ENCODE peak calls at places on chromosomes 11 and 22, in four cellular contexts. J is GM23338, Q is sigmoid colon, P is AG10803. G is an unnamed sample.

GRCh38 chr11:57772562-57772961 is 11.0 kb downstream of the CTNND1 start:
- DNase-seq in P (no peak), Q (no peak), J (no peak), G (peak)

GRCh38 chr11:19962795-19963163 is 197.5 kb downstream of the DBX1 start:
- DNase-seq in P (peak), Q (no peak), J (no peak), G (peak)

GRCh38 chr22:45482169-45482568 is 20.5 kb upstream of the FBLN1 start:
- DNase-seq in J (no peak), P (no peak), Q (no peak), G (no peak)

GRCh38 chr11:68892576-68892975 is 11.1 kb downstream of the MRPL21 start:
- DNase-seq in J (no peak), P (no peak), Q (no peak), G (no peak)

GRCh38 chr22:44734278-44734677 is 18.1 kb upstream of the ARHGAP8 start:
- DNase-seq in Q (no peak), P (no peak), J (no peak), G (no peak)

GRCh38 chr11:79092791-79093313 is 348.0 kb downstream of the TENM4 start:
- DNase-seq in P (peak), J (no peak), Q (peak), G (peak)

GRCh38 chr22:30314918-30315317 is 11.8 kb downstream of the TBC1D10A start:
- DNase-seq in J (no peak), Q (no peak), P (no peak), G (no peak)

GRCh38 chr11:80841716-80842115 is 1400.9 kb upstream of the TENM4 start:
- DNase-seq in Q (no peak), P (no peak), J (no peak), G (no peak)

GRCh38 chr11:78202733-78203167 is 14.0 kb downstream of the USP35 start:
- DNase-seq in P (no peak), Q (peak), J (no peak), G (no peak)

GRCh38 chr11:6635082-6635932 is 16.1 kb upstream of the TPP1 start:
- DNase-seq in J (no peak), P (peak), Q (peak), G (peak)

GRCh38 chr11:67045314-67045713 is 11.3 kb upstream of the RHOD start:
- DNase-seq in J (no peak), P (peak), Q (no peak), G (peak)

GRCh38 chr11:65436412-65437032 is 13.9 kb downstream of the NEAT1 start:
- DNase-seq in J (no peak), P (peak), Q (peak), G (no peak)

GRCh38 chr11:2180347-2180746 is 8.7 kb upstream of the TH start:
- DNase-seq in J (no peak), Q (no peak), P (no peak), G (no peak)

GRCh38 chr22:35039625-35040024 is 26.3 kb upstream of the ISX start:
- DNase-seq in P (peak), J (no peak), Q (no peak), G (no peak)

GRCh38 chr11:66159585-66159984 is 89.5 kb downstream of the PACS1 start:
- DNase-seq in P (peak), Q (no peak), J (no peak), G (no peak)

GRCh38 chr11:30333405-30333804 is 10.5 kb downstream of the ARL14EP start:
- DNase-seq in J (peak), Q (no peak), P (no peak), G (peak)

GRCh38 chr11:132064987-132065620 is 694.7 kb downstream of the NTM start:
- DNase-seq in Q (no peak), P (peak), J (no peak), G (peak)

GRCh38 chr22:19629720-19630419 is 84.4 kb upstream of the SEPTIN5 start:
- DNase-seq in J (peak), Q (peak), P (peak), G (peak)

GRCh38 chr22:44037519-44038370 is 13.6 kb downstream of the PARVB start:
- DNase-seq in P (peak), Q (peak), J (no peak), G (peak)

GRCh38 chr11:65223031-65223430 is 38.7 kb upstream of the POLA2 start:
- DNase-seq in Q (no peak), J (no peak), P (no peak), G (no peak)

GRCh38 chr11:57818812-57819211 is 57.2 kb downstream of the CTNND1 start:
- DNase-seq in Q (no peak), P (no peak), J (no peak), G (no peak)

GRCh38 chr11:74018331-74019005 is 9.6 kb upstream of the UCP3 start:
- DNase-seq in J (no peak), Q (peak), P (peak), G (peak)

GRCh38 chr11:25961539-25961938 is 370.4 kb upstream of the ANO3 start:
- DNase-seq in P (no peak), J (no peak), Q (no peak), G (no peak)

GRCh38 chr22:50274311-50274710 is 4.1 kb upstream of the MAPK11 start:
- DNase-seq in J (peak), Q (no peak), P (peak), G (peak)

GRCh38 chr22:45877651-45878050 is 99.3 kb downstream of the WNT7B start:
- DNase-seq in J (no peak), P (no peak), Q (peak), G (no peak)

GRCh38 chr22:43941449-43941848 is 13.8 kb upstream of the SAMM50 start:
- DNase-seq in P (no peak), J (no peak), Q (no peak), G (no peak)

GRCh38 chr11:123286255-123286654 is 91.2 kb upstream of the CLMP start:
- DNase-seq in Q (no peak), J (no peak), P (no peak), G (no peak)

GRCh38 chr11:23399995-23400394 is 539.7 kb upstream of the CCDC179 start:
- DNase-seq in P (no peak), J (no peak), Q (peak), G (no peak)

GRCh38 chr11:1717745-1718144 is 20.8 kb downstream of the KRTAP5-6 start:
- DNase-seq in P (peak), J (no peak), Q (no peak), G (no peak)

GRCh38 chr11:114031599-114032320 is 27.8 kb upstream of the ZBTB16 start:
- DNase-seq in J (no peak), P (no peak), Q (no peak), G (no peak)

DNA sequence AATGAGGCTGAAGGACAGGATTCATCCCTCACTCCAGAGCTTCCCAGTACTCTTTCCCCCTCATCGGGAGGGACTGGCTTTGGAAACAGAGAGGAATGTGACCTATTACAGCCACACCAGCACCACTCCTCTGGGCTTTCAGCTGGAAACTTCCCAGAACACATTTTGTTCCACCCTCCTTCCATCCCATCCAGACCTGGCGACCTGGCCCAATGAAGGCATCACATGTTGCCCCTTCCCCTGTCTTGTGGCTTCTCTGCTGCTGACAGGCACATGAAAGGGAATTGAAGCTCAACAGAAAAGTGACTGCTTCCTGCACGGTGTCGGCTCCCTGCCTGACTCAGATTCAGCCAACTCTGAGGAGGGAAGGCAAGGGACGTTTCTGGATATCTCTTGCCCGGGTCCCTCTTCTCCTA is 19.1 kb downstream of the IRAG1 start:
- DNase-seq in P (peak), Q (peak), J (no peak), G (peak)
- H3K4me3 ChIP-seq in P (peak), Q (peak), J (no peak), G (no peak)

DNA sequence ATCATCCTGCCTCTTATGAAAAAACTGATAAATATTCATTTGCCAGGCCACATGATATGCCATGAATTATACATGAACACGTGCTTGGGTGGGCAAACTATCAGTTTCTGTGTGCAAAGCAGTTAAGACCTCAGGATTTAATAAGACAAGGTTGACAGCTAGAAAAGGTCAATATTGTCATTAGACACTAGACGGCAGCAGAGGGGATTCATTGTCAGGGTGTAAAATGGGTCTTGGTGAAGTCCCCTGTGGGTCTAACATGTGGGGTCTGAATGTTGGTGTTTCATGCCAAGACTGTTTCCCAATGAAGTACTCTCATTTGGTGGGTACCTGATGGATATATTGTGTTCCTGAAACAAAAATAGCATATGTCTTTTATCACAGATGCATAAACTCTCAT is 111.9 kb downstream of the MYO18B start:
- DNase-seq in J (peak), Q (no peak), P (no peak), G (no peak)
- TF ChIP-seq CTCF in J (peak), Q (no peak), P (no peak), G (no peak)

DNA sequence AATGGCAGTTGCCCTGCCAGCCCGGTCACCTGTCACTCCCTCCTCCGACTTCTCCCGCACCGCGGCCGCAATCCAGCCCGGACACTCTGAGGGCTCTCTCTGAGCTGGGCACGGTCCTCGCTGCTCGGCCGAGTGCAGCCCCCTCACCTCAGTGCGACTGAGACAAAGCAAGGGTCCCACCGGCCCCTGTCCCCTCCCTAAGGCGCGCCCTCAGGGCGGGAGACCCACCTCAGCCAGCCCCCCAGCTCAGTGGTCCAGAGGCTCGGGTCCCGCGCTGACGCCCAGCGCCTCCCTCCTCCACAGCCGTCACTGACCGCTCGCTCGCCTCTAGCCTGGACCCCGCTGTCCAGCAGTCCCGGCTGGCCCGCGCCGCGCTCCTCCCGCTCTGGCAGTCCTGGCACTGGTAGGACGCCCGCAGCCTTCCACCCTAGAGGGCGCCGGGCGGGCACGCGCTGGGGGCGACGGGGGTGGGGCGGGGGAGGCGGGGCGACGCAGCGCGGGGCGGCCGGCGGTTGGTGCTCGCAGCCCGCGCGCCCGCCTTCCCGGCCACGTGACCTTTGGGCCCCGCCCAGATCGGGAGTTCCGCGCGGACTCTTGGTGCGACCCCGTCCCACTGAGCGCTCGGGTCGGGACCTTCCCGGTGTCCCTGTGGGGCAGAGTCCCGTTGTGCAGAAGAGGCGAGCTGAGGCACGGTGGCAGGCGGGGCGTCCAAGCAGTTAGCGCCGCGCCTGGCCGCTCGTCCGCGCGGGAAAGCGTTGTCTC is 7.9 kb upstream of the L3MBTL2 start:
- DNase-seq in P (peak), J (peak), Q (peak), G (peak)
- H3K4me3 ChIP-seq in P (peak), J (peak), Q (peak), G (peak)

GRCh38 chr22:37930952-37931440 is 22.4 kb downstream of the C22orf23 start:
- DNase-seq in P (no peak), J (no peak), Q (no peak), G (no peak)
- TF ChIP-seq CTCF in P (no peak), J (no peak), Q (no peak), G (no peak)

GRCh38 chr11:87185228-87185627 is 147.5 kb downstream of the TMEM135 start:
- DNase-seq in Q (no peak), P (no peak), J (no peak), G (no peak)

GRCh38 chr11:87176044-87176443 is 138.3 kb downstream of the TMEM135 start:
- DNase-seq in P (peak), Q (no peak), J (peak), G (peak)

GRCh38 chr11:87179621-87180020 is 141.9 kb downstream of the TMEM135 start:
- DNase-seq in Q (no peak), J (no peak), P (peak), G (no peak)

GRCh38 chr11:87181143-87181542 is 143.4 kb downstream of the TMEM135 start:
- DNase-seq in J (no peak), P (no peak), Q (no peak), G (no peak)

DNA sequence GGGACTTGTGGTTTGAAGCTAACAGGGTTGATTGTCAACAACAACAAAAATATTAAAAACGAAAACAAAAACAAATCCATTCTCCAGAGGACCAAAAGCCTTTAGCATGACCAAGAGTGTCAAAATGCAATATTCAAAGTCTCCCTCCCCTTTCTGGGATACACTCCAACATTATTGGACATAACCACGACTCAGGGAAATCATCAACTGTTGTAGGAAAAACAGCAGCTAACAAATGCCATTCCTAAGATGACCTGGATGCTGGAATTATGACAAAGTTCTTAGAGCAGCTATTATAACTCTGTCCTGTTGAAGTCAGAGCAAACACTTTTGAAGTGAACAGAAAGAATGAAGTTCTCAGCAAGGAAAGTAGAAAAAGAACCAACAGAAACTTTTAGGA is 143.0 kb downstream of the TMEM135 start:
- DNase-seq in J (no peak), Q (no peak), P (peak), G (peak)
- H3K4me3 ChIP-seq in J (no peak), Q (no peak), P (no peak), G (no peak)

GRCh38 chr11:15326535-15326934 is 211.8 kb downstream of the INSC start:
- DNase-seq in P (no peak), Q (no peak), J (no peak), G (no peak)

GRCh38 chr11:15333407-15333806 is 218.7 kb downstream of the INSC start:
- DNase-seq in Q (no peak), P (no peak), J (no peak), G (no peak)

DNA sequence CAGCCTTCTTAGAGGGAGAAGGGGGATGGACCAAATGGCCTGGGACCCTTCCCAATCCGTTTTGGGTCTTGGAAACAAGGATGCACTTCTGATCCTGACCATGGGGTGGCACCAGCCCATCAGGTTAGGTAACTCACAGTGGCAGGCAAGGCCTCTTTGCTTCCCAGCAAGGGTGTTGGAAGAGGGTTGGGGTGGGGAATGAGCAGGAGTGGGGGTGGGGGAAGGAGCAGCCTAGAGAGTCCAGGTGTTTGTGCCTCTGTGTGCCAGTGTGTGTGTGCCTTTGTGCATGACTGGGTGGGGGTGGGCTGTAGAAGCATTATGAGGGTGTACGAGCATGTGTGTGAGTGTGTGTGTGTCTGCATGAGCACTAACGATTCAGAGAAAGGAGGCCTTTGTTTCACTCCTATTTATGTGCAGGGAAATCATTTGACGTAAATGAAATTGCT is 213.1 kb downstream of the INSC start:
- DNase-seq in Q (no peak), J (peak), P (peak), G (no peak)
- TF ChIP-seq CTCF in Q (no peak), J (peak), P (peak), G (peak)

DNA sequence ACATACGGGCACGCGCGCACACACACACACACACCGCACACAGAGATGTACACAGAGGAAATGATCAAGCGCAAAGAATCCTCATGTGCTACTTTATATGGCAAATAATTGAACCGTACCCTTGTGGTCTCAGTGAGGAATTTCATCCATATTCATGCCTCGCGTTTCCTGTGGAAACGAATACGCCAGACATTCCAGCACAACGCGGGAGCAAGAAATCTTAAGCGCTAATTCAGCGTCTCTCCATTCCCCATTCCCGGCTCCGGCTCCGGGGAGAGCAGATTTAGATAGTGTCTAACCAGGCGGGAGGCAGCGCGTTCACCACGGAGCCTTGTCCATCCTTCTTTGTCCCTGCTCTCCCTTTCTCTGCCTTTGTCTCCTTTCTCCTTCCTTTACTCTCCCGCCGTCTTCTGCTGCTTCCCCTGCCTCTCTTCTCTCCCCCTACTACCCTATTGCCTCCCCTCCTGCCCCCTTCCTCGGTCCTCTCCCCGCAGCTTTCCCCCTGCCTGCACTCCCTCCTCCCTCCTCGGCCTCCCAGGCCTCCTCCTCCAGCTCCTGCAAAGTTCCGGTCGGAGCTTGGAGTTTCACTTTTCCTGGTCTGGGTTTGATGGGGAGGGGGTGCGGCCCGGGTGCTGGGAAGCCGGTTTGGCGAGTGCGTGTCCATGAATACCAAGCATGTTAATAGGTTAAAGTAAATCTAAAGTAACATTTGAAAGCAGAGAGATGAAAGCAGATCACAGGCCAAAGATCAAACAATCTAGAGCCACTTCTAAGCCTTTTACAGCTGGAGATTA is 579.3 kb downstream of the BUD13 start:
- DNase-seq in J (peak), P (peak), Q (peak), G (peak)
- H3K4me3 ChIP-seq in J (peak), P (peak), Q (peak), G (peak)

DNA sequence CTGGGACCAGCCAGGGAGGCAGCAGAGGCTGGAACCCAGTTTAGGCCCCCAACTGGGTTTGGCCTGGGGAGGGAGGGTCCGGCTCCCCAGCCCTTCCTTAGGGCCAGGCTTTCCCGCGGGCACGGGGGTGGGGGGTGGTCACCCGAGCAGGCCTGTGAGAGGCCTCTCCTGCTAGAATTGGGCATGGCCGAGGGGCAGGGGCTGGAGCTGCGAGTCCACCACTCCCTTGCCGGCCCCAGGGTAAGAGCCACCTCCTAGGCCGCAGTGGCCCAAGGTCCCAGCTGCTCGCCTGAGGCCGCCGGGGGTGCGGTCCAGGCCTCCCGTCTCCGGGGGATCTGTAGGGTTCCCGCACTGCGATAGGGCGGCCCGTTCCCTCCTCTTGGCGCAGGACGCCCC is 6.1 kb downstream of the LMNTD2 start:
- DNase-seq in J (peak), P (no peak), Q (no peak), G (no peak)
- TF ChIP-seq CTCF in J (no peak), P (no peak), Q (no peak), G (no peak)

G was measured in foreskin fibroblast.